ENCODE peak calls at places on chromosomes 2 and 18, in eight cellular contexts. X is astrocyte; N is GM23248; Y is Caco-2; A is prostate gland; R is CD8-positive, alpha-beta memory T cell; S is uterus; P is A549. C is an unnamed sample.
A peak's percentile ranks its signal among the peaks of the same experiment; 100 is the strongest.

GRCh38 chr2:196468394-196468793 is 171.1 kb upstream of the CCDC150 start:
- DNase-seq in X (no peak), N (no peak), Y (no peak), A (no peak), R (no peak), S (no peak), P (no peak), C (no peak)

GRCh38 chr18:21997207-21998143 is 171.9 kb upstream of the GATA6 start:
- DNase-seq in X (peak; percentile 34), N (peak; percentile 53), Y (peak; percentile 70), A (no peak), R (peak; percentile 9), S (peak; percentile 31), P (peak; percentile 47), C (no peak)

GRCh38 chr18:5620284-5620683 is 76.5 kb upstream of the EPB41L3 start:
- DNase-seq in X (peak; percentile 50), N (peak; percentile 82), Y (no peak), A (no peak), R (no peak), S (no peak), P (no peak), C (no peak)

GRCh38 chr2:71291398-71291797 is 40.2 kb upstream of the ZNF638 start:
- DNase-seq in X (no peak), N (peak; percentile 58), Y (no peak), A (no peak), R (no peak), S (no peak), P (no peak), C (no peak)

GRCh38 chr18:6737833-6738232 is 8.3 kb downstream of the ARHGAP28 start:
- DNase-seq in X (no peak), N (no peak), Y (no peak), A (no peak), R (no peak), S (no peak), P (no peak), C (no peak)

GRCh38 chr2:225008935-225009334 is 33.3 kb downstream of the DOCK10 start:
- DNase-seq in X (no peak), N (peak; percentile 29), Y (no peak), A (no peak), R (no peak), S (no peak), P (peak; percentile 42), C (no peak)

GRCh38 chr2:197399887-197400540 is 34.8 kb downstream of the SF3B1 start:
- DNase-seq in X (peak; percentile 24), N (peak; percentile 66), Y (no peak), A (no peak), R (no peak), S (no peak), P (no peak), C (no peak)

GRCh38 chr2:163610817-163611556 is 124.8 kb downstream of the FIGN start:
- DNase-seq in X (no peak), N (no peak), Y (peak; percentile 62), A (peak; percentile 15), R (no peak), S (no peak), P (peak; percentile 18), C (peak; percentile 56)

DNA sequence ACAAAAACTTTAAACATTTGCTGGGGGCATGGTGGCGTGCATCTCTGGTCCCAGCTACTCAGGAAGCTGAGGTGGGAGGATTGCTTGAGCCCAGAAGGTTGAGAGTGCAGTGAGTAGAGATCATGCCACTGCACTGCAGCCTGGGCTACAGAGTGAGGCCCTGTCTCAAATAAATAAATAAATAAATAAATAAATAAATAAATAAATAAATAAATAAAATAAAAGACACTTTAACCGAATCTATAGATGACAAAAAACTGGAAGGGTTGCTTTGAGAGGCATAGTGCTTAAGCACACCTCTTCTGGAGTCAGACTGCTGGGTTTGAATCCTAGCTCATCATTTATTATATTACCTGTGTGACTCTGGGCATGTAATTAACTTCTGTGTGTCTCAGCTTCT is 21.2 kb upstream of the CHN1 start:
- DNase-seq in X (no peak), N (no peak), Y (no peak), A (no peak), R (no peak), S (no peak), P (no peak), C (no peak)
- H3K4me1 ChIP-seq in X (no peaks in the 10 kb centered on the region), N (no peaks in the 10 kb centered on the region), Y (no peaks in the 10 kb centered on the region), A (no peaks in the 10 kb centered on the region), R (no peaks in the 10 kb centered on the region), S (no peaks in the 10 kb centered on the region), P (no peaks in the 10 kb centered on the region), C (no peaks in the 10 kb centered on the region)

GRCh38 chr2:118710481-118710880 is 137.0 kb downstream of the EN1 start:
- DNase-seq in X (no peak), N (no peak), Y (no peak), A (no peak), R (no peak), S (no peak), P (no peak), C (no peak)

GRCh38 chr2:118709786-118710185 is 137.7 kb downstream of the EN1 start:
- DNase-seq in X (no peak), N (peak; percentile 13), Y (no peak), A (no peak), R (no peak), S (no peak), P (no peak), C (no peak)

GRCh38 chr2:118711603-118712002 is 135.8 kb downstream of the EN1 start:
- DNase-seq in X (no peak), N (no peak), Y (no peak), A (no peak), R (no peak), S (no peak), P (no peak), C (no peak)

GRCh38 chr2:118716102-118716501 is 131.3 kb downstream of the EN1 start:
- DNase-seq in X (no peak), N (no peak), Y (no peak), A (no peak), R (no peak), S (no peak), P (no peak), C (no peak)

GRCh38 chr2:118714115-118714514 is 133.3 kb downstream of the EN1 start:
- DNase-seq in X (no peak), N (no peak), Y (no peak), A (no peak), R (no peak), S (no peak), P (no peak), C (no peak)
- H3K4me1 ChIP-seq in X (no peaks in the 10 kb centered on the region), N (no peaks in the 10 kb centered on the region), Y (no peaks in the 10 kb centered on the region), A (no peaks in the 10 kb centered on the region), R (no peaks in the 10 kb centered on the region), S (no peaks in the 10 kb centered on the region), P (no peaks in the 10 kb centered on the region), C (no peaks in the 10 kb centered on the region)

GRCh38 chr2:101779652-101780051 is 82.1 kb downstream of the MAP4K4 start:
- DNase-seq in X (no peak), N (no peak), Y (no peak), A (no peak), R (no peak), S (no peak), P (no peak), C (no peak)
- H3K4me1 ChIP-seq in X (peaks cover 32% of the 10 kb centered on the region), N (peaks cover 15% of the 10 kb centered on the region), Y (peaks cover 38% of the 10 kb centered on the region), A (no peaks in the 10 kb centered on the region), R (peaks cover 80% of the 10 kb centered on the region), S (no peaks in the 10 kb centered on the region), P (peaks cover 37% of the 10 kb centered on the region), C (peaks cover 30% of the 10 kb centered on the region)

GRCh38 chr2:80499095-80499494 is 194.5 kb upstream of the LRRTM1 start:
- DNase-seq in X (peak; percentile 31), N (peak; percentile 64), Y (peak; percentile 47), A (no peak), R (no peak), S (no peak), P (peak; percentile 32), C (no peak)

GRCh38 chr2:80490964-80491363 is 186.4 kb upstream of the LRRTM1 start:
- DNase-seq in X (no peak), N (no peak), Y (no peak), A (no peak), R (no peak), S (no peak), P (no peak), C (no peak)

GRCh38 chr2:80501874-80502624 is 197.5 kb upstream of the LRRTM1 start:
- DNase-seq in X (no peak), N (no peak), Y (no peak), A (no peak), R (no peak), S (no peak), P (no peak), C (no peak)

DNA sequence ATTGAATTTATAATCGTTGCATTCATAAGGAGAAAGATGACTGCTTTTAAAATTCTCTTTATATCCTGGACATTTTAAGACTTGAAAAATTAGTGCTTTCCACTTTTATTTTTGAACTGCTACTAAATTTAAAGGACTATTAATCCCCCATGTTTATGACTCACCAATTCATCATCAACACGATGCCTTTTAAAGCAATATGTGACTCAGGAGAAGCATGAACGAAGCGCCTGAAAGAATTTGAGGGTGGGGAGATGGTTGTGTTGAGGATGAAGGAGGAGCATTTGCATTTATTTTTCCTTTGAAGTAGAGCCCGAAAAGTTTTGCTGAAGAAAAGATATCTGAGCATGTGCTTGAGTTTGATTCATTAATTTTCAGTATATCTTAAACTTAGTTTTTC is 192.2 kb upstream of the LRRTM1 start:
- DNase-seq in X (peak; percentile 83), N (peak; percentile 75), Y (no peak), A (no peak), R (no peak), S (no peak), P (no peak), C (no peak)
- H3K4me1 ChIP-seq in X (peaks cover 15% of the 10 kb centered on the region), N (peaks cover 14% of the 10 kb centered on the region), Y (no peaks in the 10 kb centered on the region), A (no peaks in the 10 kb centered on the region), R (no peaks in the 10 kb centered on the region), S (no peaks in the 10 kb centered on the region), P (no peaks in the 10 kb centered on the region), C (no peaks in the 10 kb centered on the region)

C was measured in right lobe of liver.